ENCODE peak calls at places on chromosomes 12 and 14, in six cellular contexts. C is activated T-helper 9 cell treated with anti-CD3 and anti-CD28 coated beads, Interleukin-2, amount 50 U/mL, for 16 hours; O is cardiac muscle cell; X is nephron progenitor cell; F is Calu3; S is hypothalamus. J is an unnamed sample.

GRCh38 chr12:124651508-124652273 is 84.3 kb upstream of the NCOR2 start:
- DNase-seq in C (no peak), F (no peak), O (no peak), S (no peak), X (no peak), J (no peak)

GRCh38 chr14:92513966-92514843 is 624 bp downstream of the RIN3 start:
- DNase-seq in S (no peak), C (no peak), X (peak), F (peak), O (peak), J (no peak)

GRCh38 chr12:103955811-103956514 is 9.7 kb upstream of the TDG start:
- DNase-seq in F (no peak), O (peak), X (no peak), S (no peak), C (no peak), J (no peak)

GRCh38 chr14:89600950-89601826 is 184.2 kb upstream of the FOXN3 start:
- DNase-seq in F (no peak), X (no peak), C (no peak), O (peak), S (no peak), J (no peak)

GRCh38 chr12:56836317-56836716 is 73.2 kb downstream of the HSD17B6 start:
- DNase-seq in X (no peak), S (no peak), O (no peak), C (no peak), F (peak), J (peak)

GRCh38 chr12:12138203-12139154 is 67.7 kb downstream of the BCL2L14 start:
- DNase-seq in O (no peak), F (no peak), X (no peak), S (no peak), C (no peak), J (no peak)

GRCh38 chr12:57000393-57000792 is 6.0 kb downstream of the ZBTB39 start:
- DNase-seq in O (no peak), X (no peak), S (no peak), C (no peak), F (no peak), J (no peak)

GRCh38 chr12:106682594-106683234 is 91.8 kb upstream of the RIC8B start:
- DNase-seq in F (no peak), X (no peak), O (no peak), S (no peak), C (no peak), J (no peak)

GRCh38 chr12:91178139-91178561 is 4.5 kb downstream of the DCN start:
- DNase-seq in X (no peak), O (peak), F (no peak), S (no peak), C (no peak), J (no peak)

GRCh38 chr12:7176595-7176994 is 12.9 kb upstream of the PEX5 start:
- DNase-seq in S (no peak), C (no peak), O (no peak), F (no peak), X (no peak), J (no peak)

GRCh38 chr14:24072436-24072835 is 1.1 kb downstream of the CPNE6 start:
- DNase-seq in X (no peak), S (no peak), O (no peak), C (no peak), F (no peak), J (no peak)

GRCh38 chr12:67439611-67440010 is 170.5 kb downstream of the CAND1 start:
- DNase-seq in F (no peak), O (no peak), X (no peak), S (no peak), C (no peak), J (no peak)

J was measured in heart right ventricle.